ENCODE peak calls at places on chromosome 6, in nine cellular contexts. One of them, this sample, is unnamed.

GRCh38 chr6:10177703-10178102 is 237.2 kb downstream of the TFAP2A start:
- DNase-seq in tibial artery: no peak
- DNase-seq in BJ: no peak
- DNase-seq in RWPE1: peak
- DNase-seq in gastrocnemius medialis: no peak
- DNase-seq in PC-3: peak
- DNase-seq in GM12865: no peak
- DNase-seq in upper lobe of right lung: no peak
- DNase-seq in pancreas: no peak
- DNase-seq in this sample: no peak

GRCh38 chr6:77653817-77654216 is 978 bp downstream of the MEI4 start:
- DNase-seq in tibial artery: no peak
- DNase-seq in BJ: no peak
- DNase-seq in RWPE1: no peak
- DNase-seq in gastrocnemius medialis: no peak
- DNase-seq in PC-3: no peak
- DNase-seq in GM12865: no peak
- DNase-seq in upper lobe of right lung: no peak
- DNase-seq in pancreas: no peak
- DNase-seq in this sample: no peak

GRCh38 chr6:10847684-10848083 is 9.3 kb upstream of the MAK start:
- DNase-seq in tibial artery: no peak
- DNase-seq in BJ: no peak
- DNase-seq in RWPE1: no peak
- DNase-seq in gastrocnemius medialis: no peak
- DNase-seq in PC-3: peak
- DNase-seq in GM12865: no peak
- DNase-seq in upper lobe of right lung: no peak
- DNase-seq in pancreas: no peak
- DNase-seq in this sample: no peak

GRCh38 chr6:28884423-28885148 is 39.2 kb downstream of the TRIM27 start:
- DNase-seq in tibial artery: no peak
- DNase-seq in BJ: no peak
- DNase-seq in RWPE1: no peak
- DNase-seq in gastrocnemius medialis: no peak
- DNase-seq in PC-3: no peak
- DNase-seq in GM12865: peak
- DNase-seq in upper lobe of right lung: no peak
- DNase-seq in pancreas: no peak
- DNase-seq in this sample: no peak

GRCh38 chr6:116385462-116385807 is 14.7 kb downstream of the DSE start:
- DNase-seq in tibial artery: no peak
- DNase-seq in BJ: no peak
- DNase-seq in RWPE1: no peak
- DNase-seq in gastrocnemius medialis: no peak
- DNase-seq in PC-3: peak
- DNase-seq in GM12865: no peak
- DNase-seq in upper lobe of right lung: no peak
- DNase-seq in pancreas: no peak
- DNase-seq in this sample: no peak

GRCh38 chr6:69985180-69985579 is 118.8 kb downstream of the COL19A1 start:
- DNase-seq in tibial artery: no peak
- DNase-seq in BJ: no peak
- DNase-seq in RWPE1: no peak
- DNase-seq in gastrocnemius medialis: no peak
- DNase-seq in PC-3: peak
- DNase-seq in GM12865: peak
- DNase-seq in upper lobe of right lung: no peak
- DNase-seq in pancreas: no peak
- DNase-seq in this sample: no peak

GRCh38 chr6:122683996-122684651 is 73.9 kb downstream of the PKIB start:
- DNase-seq in tibial artery: no peak
- DNase-seq in BJ: no peak
- DNase-seq in RWPE1: no peak
- DNase-seq in gastrocnemius medialis: no peak
- DNase-seq in PC-3: no peak
- DNase-seq in GM12865: no peak
- DNase-seq in upper lobe of right lung: no peak
- DNase-seq in pancreas: no peak
- DNase-seq in this sample: no peak

GRCh38 chr6:157443066-157443800 is 62.2 kb downstream of the ZDHHC14 start:
- DNase-seq in tibial artery: no peak
- DNase-seq in BJ: peak
- DNase-seq in RWPE1: no peak
- DNase-seq in gastrocnemius medialis: no peak
- DNase-seq in PC-3: peak
- DNase-seq in GM12865: peak
- DNase-seq in upper lobe of right lung: no peak
- DNase-seq in pancreas: no peak
- DNase-seq in this sample: no peak

GRCh38 chr6:2205396-2205795 is 40.0 kb downstream of the GMDS start:
- DNase-seq in tibial artery: no peak
- DNase-seq in BJ: no peak
- DNase-seq in RWPE1: no peak
- DNase-seq in gastrocnemius medialis: no peak
- DNase-seq in PC-3: no peak
- DNase-seq in GM12865: no peak
- DNase-seq in upper lobe of right lung: no peak
- DNase-seq in pancreas: no peak
- DNase-seq in this sample: no peak

GRCh38 chr6:2204272-2204671 is 41.1 kb downstream of the GMDS start:
- DNase-seq in tibial artery: no peak
- DNase-seq in BJ: no peak
- DNase-seq in RWPE1: no peak
- DNase-seq in gastrocnemius medialis: no peak
- DNase-seq in PC-3: peak
- DNase-seq in GM12865: no peak
- DNase-seq in upper lobe of right lung: no peak
- DNase-seq in pancreas: no peak
- DNase-seq in this sample: no peak

GRCh38 chr6:2213082-2213481 is 32.3 kb downstream of the GMDS start:
- DNase-seq in tibial artery: no peak
- DNase-seq in BJ: no peak
- DNase-seq in RWPE1: no peak
- DNase-seq in gastrocnemius medialis: no peak
- DNase-seq in PC-3: no peak
- DNase-seq in GM12865: no peak
- DNase-seq in upper lobe of right lung: no peak
- DNase-seq in pancreas: no peak
- DNase-seq in this sample: no peak

GRCh38 chr6:2209226-2209809 is 36.1 kb downstream of the GMDS start:
- DNase-seq in tibial artery: no peak
- DNase-seq in BJ: no peak
- DNase-seq in RWPE1: peak
- DNase-seq in gastrocnemius medialis: no peak
- DNase-seq in PC-3: peak
- DNase-seq in GM12865: peak
- DNase-seq in upper lobe of right lung: no peak
- DNase-seq in pancreas: peak
- DNase-seq in this sample: no peak
- TF ChIP-seq CTCF in tibial artery: peak
- TF ChIP-seq CTCF in BJ: peak
- TF ChIP-seq CTCF in RWPE1: peak
- TF ChIP-seq CTCF in gastrocnemius medialis: no peak
- TF ChIP-seq CTCF in PC-3: peak
- TF ChIP-seq CTCF in GM12865: peak
- TF ChIP-seq CTCF in upper lobe of right lung: peak
- TF ChIP-seq CTCF in pancreas: peak
- TF ChIP-seq CTCF in this sample: peak

GRCh38 chr6:31202259-31203166 is 32.0 kb upstream of the POU5F1 start:
- DNase-seq in tibial artery: no peak
- DNase-seq in BJ: no peak
- DNase-seq in RWPE1: peak
- DNase-seq in gastrocnemius medialis: no peak
- DNase-seq in PC-3: peak
- DNase-seq in GM12865: peak
- DNase-seq in upper lobe of right lung: no peak
- DNase-seq in pancreas: no peak
- DNase-seq in this sample: no peak

GRCh38 chr6:31194271-31194834 is 23.9 kb upstream of the POU5F1 start:
- DNase-seq in tibial artery: no peak
- DNase-seq in BJ: no peak
- DNase-seq in RWPE1: no peak
- DNase-seq in gastrocnemius medialis: no peak
- DNase-seq in PC-3: no peak
- DNase-seq in GM12865: no peak
- DNase-seq in upper lobe of right lung: no peak
- DNase-seq in pancreas: no peak
- DNase-seq in this sample: no peak

GRCh38 chr6:31193206-31193605 is 22.7 kb upstream of the POU5F1 start:
- DNase-seq in tibial artery: no peak
- DNase-seq in BJ: no peak
- DNase-seq in RWPE1: no peak
- DNase-seq in gastrocnemius medialis: no peak
- DNase-seq in PC-3: no peak
- DNase-seq in GM12865: no peak
- DNase-seq in upper lobe of right lung: peak
- DNase-seq in pancreas: no peak
- DNase-seq in this sample: no peak

GRCh38 chr6:31203345-31203979 is 33.0 kb upstream of the POU5F1 start:
- DNase-seq in tibial artery: no peak
- DNase-seq in BJ: no peak
- DNase-seq in RWPE1: peak
- DNase-seq in gastrocnemius medialis: no peak
- DNase-seq in PC-3: peak
- DNase-seq in GM12865: peak
- DNase-seq in upper lobe of right lung: no peak
- DNase-seq in pancreas: no peak
- DNase-seq in this sample: no peak

GRCh38 chr6:31197559-31198305 is 27.2 kb upstream of the POU5F1 start:
- DNase-seq in tibial artery: peak
- DNase-seq in BJ: peak
- DNase-seq in RWPE1: peak
- DNase-seq in gastrocnemius medialis: peak
- DNase-seq in PC-3: peak
- DNase-seq in GM12865: peak
- DNase-seq in upper lobe of right lung: peak
- DNase-seq in pancreas: peak
- DNase-seq in this sample: no peak
- TF ChIP-seq CTCF in tibial artery: no peak
- TF ChIP-seq CTCF in BJ: no peak
- TF ChIP-seq CTCF in RWPE1: no peak
- TF ChIP-seq CTCF in gastrocnemius medialis: no peak
- TF ChIP-seq CTCF in PC-3: no peak
- TF ChIP-seq CTCF in GM12865: no peak
- TF ChIP-seq CTCF in upper lobe of right lung: no peak
- TF ChIP-seq CTCF in pancreas: no peak
- TF ChIP-seq CTCF in this sample: no peak

GRCh38 chr6:146890172-146890571 is 291.4 kb downstream of the ADGB start:
- DNase-seq in tibial artery: no peak
- DNase-seq in BJ: no peak
- DNase-seq in RWPE1: no peak
- DNase-seq in gastrocnemius medialis: no peak
- DNase-seq in PC-3: no peak
- DNase-seq in GM12865: no peak
- DNase-seq in upper lobe of right lung: no peak
- DNase-seq in pancreas: no peak
- DNase-seq in this sample: no peak

GRCh38 chr6:146889303-146889702 is 290.5 kb downstream of the ADGB start:
- DNase-seq in tibial artery: no peak
- DNase-seq in BJ: no peak
- DNase-seq in RWPE1: no peak
- DNase-seq in gastrocnemius medialis: no peak
- DNase-seq in PC-3: no peak
- DNase-seq in GM12865: no peak
- DNase-seq in upper lobe of right lung: no peak
- DNase-seq in pancreas: no peak
- DNase-seq in this sample: no peak

GRCh38 chr6:146891615-146892265 is 293.0 kb downstream of the ADGB start:
- DNase-seq in tibial artery: no peak
- DNase-seq in BJ: no peak
- DNase-seq in RWPE1: no peak
- DNase-seq in gastrocnemius medialis: no peak
- DNase-seq in PC-3: no peak
- DNase-seq in GM12865: no peak
- DNase-seq in upper lobe of right lung: no peak
- DNase-seq in pancreas: no peak
- DNase-seq in this sample: no peak

GRCh38 chr6:146892283-146892612 is 293.5 kb downstream of the ADGB start:
- DNase-seq in tibial artery: no peak
- DNase-seq in BJ: no peak
- DNase-seq in RWPE1: no peak
- DNase-seq in gastrocnemius medialis: no peak
- DNase-seq in PC-3: no peak
- DNase-seq in GM12865: no peak
- DNase-seq in upper lobe of right lung: no peak
- DNase-seq in pancreas: no peak
- DNase-seq in this sample: no peak

GRCh38 chr6:146890644-146891434 is 292.1 kb downstream of the ADGB start:
- DNase-seq in tibial artery: no peak
- DNase-seq in BJ: no peak
- DNase-seq in RWPE1: no peak
- DNase-seq in gastrocnemius medialis: no peak
- DNase-seq in PC-3: no peak
- DNase-seq in GM12865: no peak
- DNase-seq in upper lobe of right lung: no peak
- DNase-seq in pancreas: no peak
- DNase-seq in this sample: no peak
- TF ChIP-seq CTCF in tibial artery: no peak
- TF ChIP-seq CTCF in BJ: no peak
- TF ChIP-seq CTCF in RWPE1: no peak
- TF ChIP-seq CTCF in gastrocnemius medialis: no peak
- TF ChIP-seq CTCF in PC-3: no peak
- TF ChIP-seq CTCF in GM12865: no peak
- TF ChIP-seq CTCF in upper lobe of right lung: no peak
- TF ChIP-seq CTCF in pancreas: no peak
- TF ChIP-seq CTCF in this sample: no peak

GRCh38 chr6:144364727-144365126 is 79.6 kb downstream of the UTRN start:
- DNase-seq in tibial artery: no peak
- DNase-seq in BJ: no peak
- DNase-seq in RWPE1: no peak
- DNase-seq in gastrocnemius medialis: no peak
- DNase-seq in PC-3: no peak
- DNase-seq in GM12865: no peak
- DNase-seq in upper lobe of right lung: no peak
- DNase-seq in pancreas: no peak
- DNase-seq in this sample: no peak

GRCh38 chr6:144364208-144364718 is 79.1 kb downstream of the UTRN start:
- DNase-seq in tibial artery: no peak
- DNase-seq in BJ: no peak
- DNase-seq in RWPE1: no peak
- DNase-seq in gastrocnemius medialis: no peak
- DNase-seq in PC-3: no peak
- DNase-seq in GM12865: no peak
- DNase-seq in upper lobe of right lung: no peak
- DNase-seq in pancreas: no peak
- DNase-seq in this sample: no peak

GRCh38 chr6:144361027-144361426 is 75.9 kb downstream of the UTRN start:
- DNase-seq in tibial artery: no peak
- DNase-seq in BJ: no peak
- DNase-seq in RWPE1: no peak
- DNase-seq in gastrocnemius medialis: no peak
- DNase-seq in PC-3: no peak
- DNase-seq in GM12865: no peak
- DNase-seq in upper lobe of right lung: no peak
- DNase-seq in pancreas: no peak
- DNase-seq in this sample: no peak

GRCh38 chr6:144360401-144360800 is 75.3 kb downstream of the UTRN start:
- DNase-seq in tibial artery: no peak
- DNase-seq in BJ: no peak
- DNase-seq in RWPE1: no peak
- DNase-seq in gastrocnemius medialis: no peak
- DNase-seq in PC-3: peak
- DNase-seq in GM12865: no peak
- DNase-seq in upper lobe of right lung: no peak
- DNase-seq in pancreas: no peak
- DNase-seq in this sample: no peak

GRCh38 chr6:144362042-144363018 is 77.2 kb downstream of the UTRN start:
- DNase-seq in tibial artery: no peak
- DNase-seq in BJ: no peak
- DNase-seq in RWPE1: no peak
- DNase-seq in gastrocnemius medialis: no peak
- DNase-seq in PC-3: no peak
- DNase-seq in GM12865: peak
- DNase-seq in upper lobe of right lung: no peak
- DNase-seq in pancreas: no peak
- DNase-seq in this sample: no peak
- TF ChIP-seq CTCF in tibial artery: no peak
- TF ChIP-seq CTCF in BJ: no peak
- TF ChIP-seq CTCF in RWPE1: no peak
- TF ChIP-seq CTCF in gastrocnemius medialis: no peak
- TF ChIP-seq CTCF in PC-3: no peak
- TF ChIP-seq CTCF in GM12865: no peak
- TF ChIP-seq CTCF in upper lobe of right lung: no peak
- TF ChIP-seq CTCF in pancreas: no peak
- TF ChIP-seq CTCF in this sample: no peak

This sample was measured in D721Med.